ENCODE peak calls at places on chromosomes 5 and 9, in nine cellular contexts. L is stimulated activated naive B cell treated with anti-CD40 and anti-IgM and Interleukin-4, amounts not matched to agents 10 μg/mL and 1 μg/mL and 100 μg/mL, for 72 hours; N is anterior cingulate cortex; K is hippocampal formation; J is AG04449; Y is iris pigment epithelial cell; E is stromal cell of bone marrow; C is coronary artery; G is lower lobe of right lung. U is an unnamed sample.

GRCh38 chr9:3525088-3525835 is 539 bp downstream of the RFX3 start:
- DNase-seq in L (no peak), N (no peak), K (peak), J (no peak), Y (no peak), E (no peak), C (no peak), G (peak), U (peak)

GRCh38 chr9:113876806-113877236 is 712 bp downstream of the ZNF618 start:
- DNase-seq in L (no peak), N (no peak), K (no peak), J (no peak), Y (no peak), E (no peak), C (no peak), G (no peak), U (no peak)

GRCh38 chr5:179284751-179285191 is 60.5 kb downstream of the ADAMTS2 start:
- DNase-seq in L (no peak), N (no peak), K (peak), J (no peak), Y (no peak), E (no peak), C (no peak), G (no peak), U (no peak)

GRCh38 chr9:131585375-131585774 is 40.1 kb downstream of the PRRT1B start:
- DNase-seq in L (no peak), N (no peak), K (no peak), J (no peak), Y (peak), E (no peak), C (no peak), G (no peak), U (no peak)

GRCh38 chr5:126513302-126513701 is 81.7 kb downstream of the ALDH7A1 start:
- DNase-seq in L (no peak), N (no peak), K (no peak), J (no peak), Y (no peak), E (no peak), C (no peak), G (no peak), U (no peak)

GRCh38 chr5:114249838-114250237 is 112.0 kb upstream of the KCNN2 start:
- DNase-seq in L (no peak), N (no peak), K (no peak), J (peak), Y (peak), E (no peak), C (no peak), G (no peak), U (no peak)

GRCh38 chr9:117114768-117115167 is 300.1 kb downstream of the ASTN2 start:
- DNase-seq in L (no peak), N (no peak), K (no peak), J (no peak), Y (no peak), E (no peak), C (no peak), G (no peak), U (no peak)

GRCh38 chr5:7397005-7397546 is 1.1 kb downstream of the ADCY2 start:
- DNase-seq in L (no peak), N (no peak), K (no peak), J (no peak), Y (no peak), E (peak), C (no peak), G (no peak), U (no peak)

GRCh38 chr9:13358128-13358527 is 78.6 kb upstream of the MPDZ start:
- DNase-seq in L (no peak), N (no peak), K (no peak), J (peak), Y (peak), E (peak), C (no peak), G (no peak), U (no peak)

GRCh38 chr5:136776022-136776927 is 410.9 kb upstream of the TRPC7 start:
- DNase-seq in L (no peak), N (no peak), K (no peak), J (peak), Y (peak), E (peak), C (no peak), G (no peak), U (no peak)

GRCh38 chr9:124894741-124895170 is 32.8 kb downstream of the ARPC5L start:
- DNase-seq in L (no peak), N (no peak), K (no peak), J (no peak), Y (peak), E (peak), C (no peak), G (no peak), U (no peak)

GRCh38 chr5:27908341-27908740 is 870.0 kb upstream of the CDH9 start:
- DNase-seq in L (no peak), N (no peak), K (no peak), J (no peak), Y (no peak), E (no peak), C (no peak), G (no peak), U (no peak)